ENCODE peak calls at places on chromosomes 13 and 19, in eight cellular contexts. H is colonic mucosa; P is frontal cortex; K is HT-29; G is HCEC 1CT; U is GDM1; C is GM10248; L is stimulated activated CD4-positive, alpha-beta T cell treated with anti-CD3 and anti-CD28 coated beads, TNF-alpha, amount 100 ng/mL, for 48 hours. S is an unnamed sample.

GRCh38 chr13:29522044-29522685 is 73.3 kb downstream of the SLC7A1 start:
- DNase-seq in K (no peak), C (no peak), G (no peak), P (no peak), L (no peak), U (no peak), H (no peak), S (no peak)

GRCh38 chr19:1411255-1412191 is 4.1 kb downstream of the DAZAP1 start:
- DNase-seq in G (no peak), K (peak; percentile 25), C (no peak), H (no peak), P (peak; percentile 82), U (no peak), L (no peak), S (no peak)

GRCh38 chr13:108996430-108996829 is 367.0 kb downstream of the MYO16 start:
- DNase-seq in H (no peak), C (no peak), G (no peak), K (no peak), P (no peak), U (no peak), L (no peak), S (no peak)

GRCh38 chr13:51849145-51850101 is 4.4 kb upstream of the TMEM272 start:
- DNase-seq in C (peak; percentile 59), G (peak; percentile 62), P (no peak), L (no peak), U (no peak), K (peak; percentile 45), H (peak; percentile 26), S (peak; percentile 61)

GRCh38 chr19:14002571-14003278 is 3.4 kb downstream of the RFX1 start:
- DNase-seq in H (no peak), U (no peak), P (no peak), K (no peak), C (peak; percentile 14), L (no peak), G (no peak), S (peak; percentile 43)

GRCh38 chr19:17052439-17052838 is 22.8 kb downstream of the HAUS8 start:
- DNase-seq in H (peak; percentile 66), L (no peak), P (no peak), G (peak; percentile 46), U (no peak), C (no peak), K (peak; percentile 50), S (no peak)

GRCh38 chr19:30416375-30416774 is 44.2 kb downstream of the ZNF536 start:
- DNase-seq in P (no peak), G (no peak), H (no peak), K (no peak), U (no peak), C (no peak), L (no peak), S (no peak)

GRCh38 chr13:103948477-103948876 is 882.3 kb upstream of the SLC10A2 start:
- DNase-seq in K (no peak), L (no peak), G (no peak), U (no peak), H (no peak), P (no peak), C (no peak), S (no peak)

GRCh38 chr13:36885901-36886300 is 34.1 kb downstream of the SMAD9 start:
- DNase-seq in C (no peak), K (no peak), G (no peak), L (no peak), P (no peak), H (no peak), U (no peak), S (no peak)

GRCh38 chr19:42693760-42694350 is 46.4 kb downstream of the PSG3 start:
- DNase-seq in U (no peak), G (peak; percentile 42), P (peak; percentile 17), K (peak; percentile 89), C (peak; percentile 26), H (no peak), L (no peak), S (no peak)

GRCh38 chr13:33186851-33187250 is 98.7 kb downstream of the STARD13 start:
- DNase-seq in C (no peak), G (peak; percentile 66), H (no peak), L (no peak), P (no peak), U (no peak), K (no peak), S (no peak)

GRCh38 chr13:99066219-99066618 is 88.4 kb upstream of the DOCK9 start:
- DNase-seq in H (no peak), K (no peak), C (no peak), U (no peak), L (no peak), G (no peak), P (no peak), S (no peak)

GRCh38 chr13:20519887-20520286 is 5.8 kb downstream of the CRYL1 start:
- DNase-seq in U (no peak), L (no peak), C (no peak), G (no peak), P (no peak), K (no peak), H (no peak), S (no peak)

GRCh38 chr13:35342440-35342839 is 134.0 kb downstream of the MAB21L1 start:
- DNase-seq in G (no peak), L (no peak), P (no peak), C (no peak), K (no peak), U (no peak), H (no peak), S (no peak)

GRCh38 chr19:47380559-47380958 is 31.4 kb downstream of the DHX34 start:
- DNase-seq in P (no peak), K (no peak), L (no peak), H (no peak), C (no peak), G (no peak), U (no peak), S (no peak)

GRCh38 chr19:11092181-11092538 is 2.9 kb downstream of the LDLR start:
- DNase-seq in H (no peak), C (peak; percentile 29), U (no peak), L (no peak), P (no peak), K (no peak), G (peak; percentile 50), S (no peak)

GRCh38 chr13:26995159-26995558 is 176.5 kb downstream of the USP12 start:
- DNase-seq in C (no peak), H (no peak), G (no peak), P (no peak), K (no peak), L (no peak), U (no peak), S (no peak)

GRCh38 chr19:49497047-49497789 is 984 bp downstream of the RPS11 start:
- DNase-seq in K (peak; percentile 79), P (no peak), L (peak; percentile 64), G (peak; percentile 51), H (peak; percentile 85), C (peak; percentile 56), U (peak; percentile 47), S (peak; percentile 89)

GRCh38 chr13:33363328-33363727 is 77.8 kb upstream of the STARD13 start:
- DNase-seq in L (no peak), P (no peak), K (no peak), G (no peak), C (no peak), U (peak; percentile 76), H (no peak), S (peak; percentile 61)

GRCh38 chr19:29016926-29017760 is 195.8 kb downstream of the UQCRFS1 start:
- DNase-seq in U (no peak), L (no peak), K (no peak), C (no peak), P (no peak), H (no peak), G (no peak), S (no peak)

GRCh38 chr19:31432411-31432810 is 83.2 kb upstream of the TSHZ3 start:
- DNase-seq in P (no peak), L (no peak), H (no peak), C (no peak), K (no peak), G (no peak), U (no peak), S (no peak)

GRCh38 chr19:4278926-4279529 is at the start of gene SHD:
- DNase-seq in L (no peak), C (no peak), U (no peak), G (no peak), K (no peak), P (peak; percentile 57), H (no peak), S (no peak)

GRCh38 chr13:25503856-25504255 is 132.1 kb downstream of the ATP8A2 start:
- DNase-seq in K (no peak), C (no peak), G (no peak), L (no peak), P (no peak), U (no peak), H (no peak), S (no peak)

GRCh38 chr19:12723643-12724426 is at the start of gene TNPO2:
- DNase-seq in G (peak; percentile 64), L (peak; percentile 63), C (peak; percentile 81), K (peak; percentile 48), H (peak; percentile 78), P (peak; percentile 63), U (peak; percentile 54), S (no peak)

GRCh38 chr13:24866488-24866887 is 102.5 kb downstream of the RNF17 start:
- DNase-seq in K (no peak), P (no peak), H (no peak), G (no peak), U (no peak), C (no peak), L (no peak), S (no peak)

GRCh38 chr19:7925171-7925837 is 631 bp downstream of the CTXN1 start:
- DNase-seq in C (peak; percentile 82), K (peak; percentile 68), P (peak; percentile 73), H (peak; percentile 71), L (peak; percentile 62), U (peak; percentile 51), G (peak; percentile 49), S (peak; percentile 80)

GRCh38 chr13:110702089-110702488 is 3.8 kb downstream of the CARS2 start:
- DNase-seq in U (no peak), C (no peak), H (no peak), L (no peak), P (no peak), K (no peak), G (no peak), S (no peak)

GRCh38 chr13:73397486-73398020 is 338.7 kb downstream of the KLF5 start:
- DNase-seq in G (no peak), P (no peak), K (no peak), U (no peak), H (peak; percentile 59), L (no peak), C (no peak), S (no peak)

GRCh38 chr19:42023121-42023942 is 29.3 kb upstream of the ATP1A3 start:
- DNase-seq in K (peak; percentile 76), C (peak; percentile 50), U (peak; percentile 7), L (no peak), P (no peak), H (peak; percentile 23), G (peak; percentile 37), S (no peak)

GRCh38 chr13:40812102-40812501 is 22.7 kb downstream of the SLC25A15 start:
- DNase-seq in U (no peak), C (no peak), G (no peak), P (no peak), H (no peak), L (no peak), K (no peak), S (no peak)

GRCh38 chr19:11169896-11170678 is 14.5 kb upstream of the SPC24 start:
- DNase-seq in P (no peak), U (no peak), K (no peak), H (no peak), C (no peak), L (no peak), G (no peak), S (no peak)

GRCh38 chr13:105982219-105982618 is 553.2 kb downstream of the EFNB2 start:
- DNase-seq in G (no peak), K (no peak), P (no peak), H (no peak), L (no peak), C (no peak), U (no peak), S (no peak)

GRCh38 chr19:16073988-16074387 is 2.3 kb upstream of the TPM4 start:
- DNase-seq in G (peak; percentile 12), L (no peak), P (peak; percentile 37), K (no peak), H (no peak), C (no peak), U (peak; percentile 22), S (no peak)

GRCh38 chr19:13430790-13431582 is 75.3 kb downstream of the CACNA1A start:
- DNase-seq in C (peak; percentile 58), K (peak; percentile 47), H (peak; percentile 37), G (peak; percentile 47), P (no peak), U (no peak), L (peak; percentile 26), S (peak; percentile 48)

S was measured in lower lobe of right lung.